ENCODE peak calls at places on chromosomes 3 and 15, in seven cellular contexts. D is stimulated activated naive CD8-positive, alpha-beta T cell treated with anti-CD3 and anti-CD28 coated beads, Interleukin-15, Interleukin-2, amounts not matched to agents 100 U/mL and 50 U/mL, for 24 hours; Y is AG04450; B is pons; T is stimulated activated CD8-positive, alpha-beta memory T cell treated with anti-CD3 and anti-CD28 coated beads, Interleukin-15, amount 100 ng/mL, for 4 hours; E is activated CD4-positive, alpha-beta T cell treated with anti-CD3 and anti-CD28 coated beads, Interleukin-2, amount 50 U/mL, for 1 hour; F is right lobe of liver. H is an unnamed sample.

GRCh38 chr15:41506796-41507341 is 6.8 kb downstream of the LTK start:
- DNase-seq in E (no peak), T (no peak), D (no peak), B (no peak), Y (no peak), F (no peak), H (no peak)

GRCh38 chr15:84775867-84776449 is 27.6 kb downstream of the ZNF592 start:
- DNase-seq in D (no peak), E (no peak), F (no peak), Y (no peak), B (no peak), T (no peak), H (no peak)

GRCh38 chr3:17039579-17039978 is 154.8 kb downstream of the PLCL2 start:
- DNase-seq in D (no peak), F (no peak), B (no peak), T (no peak), E (no peak), Y (peak), H (no peak)

GRCh38 chr3:160694345-160694744 is 17.4 kb downstream of the ARL14 start:
- DNase-seq in T (no peak), Y (no peak), D (no peak), B (no peak), E (no peak), F (no peak), H (no peak)

GRCh38 chr15:31440754-31441298 is 114.2 kb downstream of the KLF13 start:
- DNase-seq in E (peak), T (no peak), F (peak), D (peak), Y (no peak), B (peak), H (peak)

GRCh38 chr3:52739725-52740124 is 31.0 kb downstream of the NEK4 start:
- DNase-seq in Y (no peak), F (no peak), E (no peak), D (no peak), T (no peak), B (no peak), H (no peak)

GRCh38 chr3:4588410-4588809 is 95.3 kb downstream of the ITPR1 start:
- DNase-seq in F (no peak), Y (no peak), T (no peak), B (no peak), D (no peak), E (no peak), H (no peak)

GRCh38 chr3:46926871-46927717 is 49.5 kb downstream of the CCDC12 start:
- DNase-seq in T (no peak), F (no peak), E (no peak), D (no peak), B (peak), Y (no peak), H (peak)

GRCh38 chr3:123652346-123652984 is 67.6 kb upstream of the HACD2 start:
- DNase-seq in E (peak), Y (no peak), B (peak), T (no peak), F (peak), D (peak), H (peak)

GRCh38 chr15:77251662-77252061 is 168.2 kb downstream of the PEAK1 start:
- DNase-seq in F (no peak), T (no peak), B (no peak), E (no peak), D (no peak), Y (no peak), H (no peak)

GRCh38 chr3:187987919-187988318 is 166.0 kb upstream of the LPP start:
- DNase-seq in F (no peak), T (peak), E (peak), Y (no peak), B (no peak), D (peak), H (no peak)

GRCh38 chr3:12714278-12714677 is 44.8 kb downstream of the TMEM40 start:
- DNase-seq in T (no peak), E (no peak), F (no peak), Y (no peak), D (no peak), B (no peak), H (no peak)

GRCh38 chr3:99625237-99625622 is 13.2 kb upstream of the COL8A1 start:
- DNase-seq in T (no peak), B (no peak), F (no peak), D (no peak), E (no peak), Y (no peak), H (no peak)